ENCODE peak calls at places on chromosomes 11 and 22, in four cellular contexts. R is K562, W is A549, O is HepG2. N is an unnamed sample.
A peak's percentile ranks its signal among the peaks of the same experiment; 100 is the strongest.

GRCh38 chr11:5600374-5600851 is 4.0 kb downstream of the TRIM6 start:
- DNase-seq in W (peak; percentile 92), R (peak; percentile 73), O (peak; percentile 63), N (peak; percentile 69)

GRCh38 chr11:89021339-89021738 is 44.4 kb downstream of the GRM5 start:
- DNase-seq in O (no peak), W (no peak), R (no peak), N (no peak)

GRCh38 chr22:49925525-49926128 is 7.2 kb downstream of the CRELD2 start:
- DNase-seq in O (no peak), R (no peak), W (no peak), N (no peak)

GRCh38 chr11:118051611-118052461 is 25.0 kb upstream of the TMPRSS4 start:
- DNase-seq in O (no peak), R (no peak), W (no peak), N (no peak)

GRCh38 chr22:25706197-25706596 is 35.8 kb upstream of the MYO18B start:
- DNase-seq in W (no peak), O (no peak), R (no peak), N (no peak)

GRCh38 chr11:16239130-16240105 is 116.9 kb downstream of the SOX6 start:
- DNase-seq in R (no peak), O (no peak), W (no peak), N (no peak)

GRCh38 chr11:130847517-130847916 is 68.8 kb downstream of the SNX19 start:
- DNase-seq in R (no peak), O (peak; percentile 9), W (peak; percentile 75), N (no peak)

GRCh38 chr11:12202911-12203310 is 92.5 kb downstream of the MICAL2 start:
- DNase-seq in R (no peak), W (no peak), O (no peak), N (no peak)

GRCh38 chr11:76410771-76411423 is 29.8 kb downstream of the GVQW3 start:
- DNase-seq in R (no peak), W (no peak), O (no peak), N (no peak)

GRCh38 chr11:105344938-105345337 is 205.4 kb upstream of the CARD18 start:
- DNase-seq in W (no peak), R (no peak), O (no peak), N (no peak)

GRCh38 chr11:102666331-102666957 is 39.1 kb downstream of the MMP27 start:
- DNase-seq in O (peak; percentile 46), W (peak; percentile 46), R (peak; percentile 49), N (no peak)

GRCh38 chr11:116532066-116532465 is 240.7 kb downstream of the BUD13 start:
- DNase-seq in O (no peak), W (no peak), R (no peak), N (no peak)

GRCh38 chr11:8086001-8086479 is 5.0 kb downstream of the TUB start:
- DNase-seq in R (no peak), O (no peak), W (no peak), N (no peak)

GRCh38 chr22:18076060-18076497 is 1.7 kb upstream of the PEX26 start:
- DNase-seq in R (peak; percentile 74), O (peak; percentile 86), W (peak; percentile 83), N (peak; percentile 31)

GRCh38 chr11:65780770-65781151 is at the start of gene AP5B1:
- DNase-seq in R (peak; percentile 91), O (peak; percentile 35), W (peak; percentile 61), N (peak; percentile 53)

GRCh38 chr11:86983071-86983488 is 27.9 kb upstream of the FZD4 start:
- DNase-seq in O (peak; percentile 66), W (no peak), R (no peak), N (no peak)

GRCh38 chr11:62398011-62398994 is 20.5 kb upstream of the SCGB1A1 start:
- DNase-seq in O (peak; percentile 54), W (peak; percentile 67), R (peak; percentile 78), N (no peak)

GRCh38 chr11:64445651-64446050 is 86.7 kb downstream of the RPS6KA4 start:
- DNase-seq in R (no peak), O (no peak), W (no peak), N (no peak)

GRCh38 chr22:43796567-43796966 is 15.5 kb downstream of the EFCAB6 start:
- DNase-seq in O (no peak), W (peak; percentile 36), R (no peak), N (no peak)

GRCh38 chr11:117673561-117673960 is 123.5 kb downstream of the DSCAML1 start:
- DNase-seq in W (no peak), O (no peak), R (no peak), N (no peak)

GRCh38 chr11:104105155-104105554 is 58.8 kb downstream of the PDGFD start:
- DNase-seq in W (no peak), O (no peak), R (no peak), N (no peak)

GRCh38 chr11:1889941-1890855 is 1.5 kb downstream of the PRR33 start:
- DNase-seq in O (no peak), R (peak; percentile 9), W (no peak), N (no peak)

GRCh38 chr22:39144101-39144815 is 8.2 kb downstream of the CBX7 start:
- DNase-seq in W (no peak), R (no peak), O (no peak), N (no peak)

GRCh38 chr11:30489513-30489912 is 96.6 kb downstream of the MPPED2 start:
- DNase-seq in O (no peak), R (no peak), W (no peak), N (no peak)

GRCh38 chr11:85742873-85743275 is 56.9 kb upstream of the CCDC89 start:
- DNase-seq in R (no peak), W (no peak), O (no peak), N (no peak)

GRCh38 chr11:72969894-72970335 is 155.7 kb downstream of the ATG16L2 start:
- DNase-seq in W (no peak), O (no peak), R (no peak), N (no peak)

GRCh38 chr11:73213196-73214143 is 4.6 kb upstream of the P2RY2 start:
- DNase-seq in R (no peak), O (peak; percentile 40), W (no peak), N (no peak)

GRCh38 chr11:105144887-105145286 is 5.3 kb upstream of the CARD18 start:
- DNase-seq in O (peak; percentile 62), W (no peak), R (no peak), N (no peak)

GRCh38 chr22:30306629-30307016 is 17.3 kb upstream of the CASTOR1 start:
- DNase-seq in R (no peak), O (no peak), W (no peak), N (no peak)

GRCh38 chr11:6734616-6735015 is 37.2 kb downstream of the OR2AG2 start:
- DNase-seq in W (no peak), O (no peak), R (no peak), N (no peak)

GRCh38 chr11:61152816-61153592 is 8.2 kb downstream of the VPS37C start:
- DNase-seq in W (no peak), R (no peak), O (no peak), N (no peak)

GRCh38 chr11:35138949-35139881 is at the start of gene CD44:
- DNase-seq in R (peak; percentile 41), O (no peak), W (peak; percentile 80), N (peak; percentile 40)

GRCh38 chr22:31143537-31143936 is 3.2 kb upstream of the PLA2G3 start:
- DNase-seq in R (no peak), W (no peak), O (no peak), N (no peak)

GRCh38 chr11:10993640-10994039 is 135.8 kb upstream of the ZBED5 start:
- DNase-seq in W (no peak), R (no peak), O (no peak), N (no peak)

GRCh38 chr11:111602865-111603632 is 800 bp downstream of the SIK2 start:
- DNase-seq in W (peak; percentile 7), R (peak; percentile 44), O (no peak), N (peak; percentile 50)

GRCh38 chr22:23401111-23401909 is 178.8 kb downstream of the IGLL1 start:
- DNase-seq in R (no peak), W (no peak), O (no peak), N (peak; percentile 8)

GRCh38 chr22:23398701-23399366 is 181.3 kb downstream of the IGLL1 start:
- DNase-seq in R (no peak), O (no peak), W (no peak), N (peak; percentile 11)

GRCh38 chr22:23401910-23402274 is 178.2 kb downstream of the IGLL1 start:
- DNase-seq in W (no peak), O (no peak), R (peak; percentile 53), N (no peak)

GRCh38 chr22:23399367-23400285 is 180.5 kb downstream of the IGLL1 start:
- DNase-seq in W (no peak), O (no peak), R (no peak), N (peak; percentile 7)

GRCh38 chr22:23400286-23400981 is 179.7 kb downstream of the IGLL1 start:
- DNase-seq in W (no peak), O (no peak), R (no peak), N (peak; percentile 8)
- TF ChIP-seq NR3C1 in W (no peak), O (no peak), R (no peak), N (no peak)

DNA sequence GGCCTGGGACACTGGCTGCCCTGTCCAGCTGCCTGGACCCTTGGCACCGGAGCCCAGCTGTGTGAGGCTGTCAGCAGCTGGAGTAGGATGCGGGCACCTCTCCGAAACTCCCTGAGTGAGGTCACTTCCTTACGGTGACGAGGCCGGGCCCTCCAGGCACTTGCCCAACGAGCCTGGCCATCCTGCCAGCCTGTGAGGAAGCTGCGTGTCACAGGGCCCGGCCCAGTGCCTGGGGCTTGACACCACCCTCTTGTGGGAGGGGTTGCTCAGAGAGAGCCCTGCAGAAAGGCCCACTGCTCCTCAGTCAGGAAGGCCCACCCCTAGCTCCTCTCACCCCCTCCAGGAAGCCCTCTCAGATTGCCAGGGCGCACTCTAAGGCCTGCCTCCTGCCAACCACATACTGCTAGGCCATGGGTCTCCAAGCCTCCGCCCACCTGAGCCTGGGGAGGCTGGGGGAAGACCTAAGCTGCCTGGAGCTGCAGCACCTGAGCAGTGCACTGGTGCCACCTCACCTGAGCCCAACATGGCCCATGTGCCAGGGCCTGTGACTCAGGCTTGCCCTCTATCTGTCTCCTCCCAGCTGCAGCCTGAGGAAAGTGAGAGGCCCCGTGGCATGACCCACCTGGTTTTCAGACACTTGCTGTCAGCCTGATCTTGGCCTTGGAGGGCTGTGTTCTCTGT is 4.3 kb upstream of the PHLDA2 start:
- DNase-seq in O (no peak), R (no peak), W (peak; percentile 85), N (peak; percentile 14)
- TF ChIP-seq NR3C1 in O (no peak), R (no peak), W (no peak), N (no peak)

DNA sequence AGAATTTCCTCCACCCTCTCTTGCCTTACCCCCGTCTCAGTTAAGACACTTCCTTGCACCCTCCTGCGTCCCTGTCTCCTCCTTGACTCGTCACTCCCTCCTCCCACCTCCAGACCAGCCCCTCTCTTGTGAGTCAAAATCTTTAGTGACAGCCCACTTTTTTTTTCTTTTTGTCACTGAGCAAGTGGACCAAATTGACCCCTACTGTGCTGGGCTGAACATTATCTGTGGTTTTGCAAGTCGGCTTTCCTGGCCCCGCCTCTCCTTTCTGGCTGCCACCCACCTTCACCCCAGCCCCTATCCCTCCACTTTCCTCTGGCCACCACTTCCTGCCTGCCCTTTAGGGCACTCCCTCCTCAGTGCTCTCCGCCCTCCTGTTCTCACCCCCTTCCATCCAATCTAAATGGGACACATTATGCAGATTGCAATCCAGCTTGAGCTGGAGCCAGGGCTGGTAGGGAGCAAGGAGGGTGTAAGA is at the start of gene APLNR:
- DNase-seq in W (no peak), R (peak; percentile 81), O (no peak), N (no peak)
- TF ChIP-seq NR3C1 in W (no peak), R (no peak), O (no peak), N (no peak)

DNA sequence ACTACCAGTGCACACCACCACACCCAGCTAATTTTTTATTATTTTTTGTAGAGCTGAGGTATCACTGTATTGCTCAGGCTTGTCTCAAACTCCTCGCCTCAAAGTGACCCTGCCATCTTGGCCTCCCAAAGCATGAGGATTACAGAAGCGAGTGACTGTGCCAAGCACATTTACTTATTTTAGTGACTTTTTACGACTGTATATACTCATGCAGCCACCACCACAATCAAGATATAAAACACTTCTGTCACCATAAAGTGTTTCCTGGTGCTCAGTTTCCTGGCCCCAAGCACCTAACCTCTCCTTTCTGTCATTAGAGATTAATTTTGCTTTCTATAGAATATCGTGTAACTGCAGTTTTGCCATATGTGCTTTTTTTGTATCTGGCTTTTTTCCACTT is 25.9 kb downstream of the ELP4 start:
- DNase-seq in W (no peak), O (no peak), R (no peak), N (no peak)
- TF ChIP-seq NR3C1 in W (no peak), O (no peak), R (no peak), N (no peak)

N was measured in WTC11.